ENCODE peak calls at places on chromosomes 6 and 20, in ten cellular contexts. T is OCI-M1; G is HTR-8/SVneo; B is activated T-helper 1 cell treated with anti-CD3 and anti-CD28 coated beads, Interleukin-12 subunit alpha, Interleukin-12 subunit beta, Interleukin-2, Interleukin-4 antibody, amounts not matched to agents 30 ng/mL and 10 ng/mL and 1 ng/mL, durations not matched to agents 14 hours and 24 hours and 36 hours; V is cardiac fibroblast; M is pulmonary artery endothelial cell; H is NCI-H524 treated with DMSO at 0.1 percent for 48 hours; O is Jurkat, Clone E6-1; Y is iPS-NIHi11; Z is substantia nigra. K is an unnamed sample.
A peak's percentile ranks its signal among the peaks of the same experiment; 100 is the strongest.

GRCh38 chr20:19114410-19114809 is 98.0 kb upstream of the SLC24A3 start:
- DNase-seq in B (no peak), G (no peak), O (no peak), V (no peak), Y (no peak), M (no peak), Z (no peak), H (no peak), T (no peak), K (no peak)

GRCh38 chr20:1415667-1416468 is 23.0 kb upstream of the FKBP1A start:
- DNase-seq in H (no peak), Y (peak; percentile 19), Z (no peak), M (no peak), B (no peak), T (peak; percentile 77), G (peak; percentile 92), V (peak; percentile 98), O (no peak), K (no peak)

GRCh38 chr6:35850209-35850608 is 45.1 kb downstream of the LHFPL5 start:
- DNase-seq in Y (no peak), M (no peak), H (no peak), Z (no peak), O (no peak), T (no peak), B (no peak), G (no peak), V (no peak), K (no peak)

GRCh38 chr6:74289881-74290280 is 593.9 kb downstream of the CD109 start:
- DNase-seq in M (no peak), B (no peak), T (no peak), V (peak; percentile 36), Y (no peak), G (no peak), Z (no peak), H (no peak), O (no peak), K (no peak)

GRCh38 chr6:17018425-17018824 is 83.4 kb upstream of the STMND1 start:
- DNase-seq in T (no peak), O (no peak), M (no peak), Y (no peak), B (no peak), Z (no peak), V (no peak), H (no peak), G (no peak), K (no peak)

GRCh38 chr6:55943329-55943728 is 67.9 kb upstream of the BMP5 start:
- DNase-seq in M (no peak), B (no peak), O (no peak), H (no peak), V (peak; percentile 59), T (no peak), Y (no peak), G (no peak), Z (no peak), K (no peak)

GRCh38 chr6:41025966-41026365 is 13.1 kb downstream of the UNC5CL start:
- DNase-seq in Y (no peak), H (no peak), B (no peak), O (no peak), M (no peak), Z (no peak), G (no peak), T (no peak), V (no peak), K (no peak)

GRCh38 chr6:90432937-90433336 is 136.3 kb upstream of the BACH2 start:
- DNase-seq in O (no peak), H (no peak), M (no peak), V (no peak), Z (no peak), B (no peak), T (no peak), G (no peak), Y (no peak), K (no peak)

GRCh38 chr20:59813126-59813947 is 120.1 kb downstream of the SYCP2 start:
- DNase-seq in G (no peak), V (no peak), B (no peak), M (no peak), T (no peak), Y (no peak), H (no peak), O (no peak), Z (no peak), K (no peak)

GRCh38 chr6:107862383-107862782 is 38.3 kb upstream of the SCML4 start:
- DNase-seq in V (no peak), B (no peak), Y (peak; percentile 32), O (no peak), G (no peak), H (no peak), Z (no peak), T (no peak), M (no peak), K (no peak)

GRCh38 chr6:13666194-13667105 is 45.2 kb downstream of the RANBP9 start:
- DNase-seq in M (no peak), Z (no peak), B (no peak), G (no peak), O (no peak), V (peak; percentile 53), H (no peak), T (peak; percentile 62), Y (no peak), K (no peak)

GRCh38 chr20:50799176-50799889 is 4.5 kb downstream of the BCAS4 start:
- DNase-seq in Z (no peak), B (no peak), T (no peak), V (no peak), M (no peak), O (no peak), H (no peak), G (no peak), Y (no peak), K (no peak)

GRCh38 chr6:73085362-73085975 is 139.8 kb downstream of the KHDC1L start:
- DNase-seq in G (no peak), T (no peak), M (no peak), H (no peak), Z (no peak), O (no peak), B (no peak), Y (peak; percentile 58), V (no peak), K (no peak)